ENCODE peak calls at places on chromosomes 13 and 19, in eight cellular contexts. L is heart right ventricle; C is CD8-positive, alpha-beta T cell; M is heart left ventricle; Y is cardiac muscle cell; S is IMR-90; F is psoas muscle; H is breast epithelium. P is an unnamed sample. For H3K36me3, the result is how much of the 10 kb centered on the place peaks cover.

GRCh38 chr13:60265566-60265965 is 101.8 kb upstream of the DIAPH3 start:
- DNase-seq in L (no peak), C (no peak), M (no peak), Y (no peak), S (no peak), F (no peak), H (no peak), P (no peak)

GRCh38 chr13:49791214-49791752 is 1.2 kb downstream of the KPNA3 start:
- DNase-seq in L (no peak), C (no peak), M (no peak), Y (peak), S (peak), F (no peak), H (no peak), P (peak)

GRCh38 chr13:56953965-56954364 is 186.8 kb upstream of the PRR20A start:
- DNase-seq in L (no peak), C (no peak), M (no peak), Y (no peak), S (no peak), F (no peak), H (no peak), P (no peak)

GRCh38 chr13:59368652-59369051 is 795.1 kb downstream of the DIAPH3 start:
- DNase-seq in L (no peak), C (no peak), M (no peak), Y (peak), S (no peak), F (no peak), H (no peak), P (no peak)

GRCh38 chr13:33277946-33278345 is 7.6 kb downstream of the STARD13 start:
- DNase-seq in L (no peak), C (no peak), M (no peak), Y (peak), S (no peak), F (no peak), H (no peak), P (no peak)

GRCh38 chr13:102825921-102826706 is 19.7 kb upstream of the ERCC5 start:
- DNase-seq in L (no peak), C (no peak), M (no peak), Y (peak), S (peak), F (no peak), H (no peak), P (no peak)

GRCh38 chr19:43748685-43749084 is 6.1 kb downstream of the SMG9 start:
- DNase-seq in L (no peak), C (no peak), M (no peak), Y (no peak), S (no peak), F (no peak), H (no peak), P (no peak)

GRCh38 chr13:99959538-99960230 is 11.9 kb downstream of the ZIC5 start:
- DNase-seq in L (no peak), C (no peak), M (no peak), Y (no peak), S (no peak), F (no peak), H (no peak), P (peak)

GRCh38 chr13:114013952-114014629 is 40.2 kb upstream of the C13orf46 start:
- DNase-seq in L (no peak), C (no peak), M (no peak), Y (no peak), S (no peak), F (no peak), H (no peak), P (no peak)

GRCh38 chr13:19864018-19864338 is 529 bp upstream of the ZMYM5 start:
- DNase-seq in L (peak), C (peak), M (peak), Y (peak), S (no peak), F (peak), H (peak), P (no peak)

GRCh38 chr19:14497347-14497921 is 1.5 kb upstream of the GIPC1 start:
- DNase-seq in L (peak), C (no peak), M (no peak), Y (peak), S (no peak), F (peak), H (no peak), P (no peak)

GRCh38 chr13:104382941-104383340 is 1316.7 kb upstream of the SLC10A2 start:
- DNase-seq in L (no peak), C (no peak), M (no peak), Y (peak), S (peak), F (no peak), H (no peak), P (no peak)

GRCh38 chr19:495440-496332 is 600 bp upstream of the MADCAM1 start:
- DNase-seq in L (peak), C (no peak), M (no peak), Y (peak), S (peak), F (peak), H (no peak), P (peak)

GRCh38 chr19:3519126-3519525 is 13.0 kb downstream of the FZR1 start:
- DNase-seq in L (no peak), C (no peak), M (no peak), Y (no peak), S (no peak), F (no peak), H (no peak), P (no peak)
- H3K27ac ChIP-seq in L (no peak), C (no peak), M (no peak), Y (no peak), S (no peak), F (no peak), H (no peak), P (no peak)

GRCh38 chr19:5526691-5527090 is 41.1 kb downstream of the TINCR start:
- DNase-seq in L (no peak), C (no peak), M (no peak), Y (no peak), S (no peak), F (no peak), H (no peak), P (no peak)

GRCh38 chr19:5533257-5533656 is 34.5 kb downstream of the TINCR start:
- DNase-seq in L (no peak), C (no peak), M (no peak), Y (no peak), S (no peak), F (no peak), H (no peak), P (no peak)

GRCh38 chr19:5536337-5536894 is 31.3 kb downstream of the TINCR start:
- DNase-seq in L (peak), C (no peak), M (peak), Y (peak), S (peak), F (peak), H (no peak), P (peak)

GRCh38 chr19:5534787-5535586 is 32.8 kb downstream of the TINCR start:
- DNase-seq in L (no peak), C (no peak), M (no peak), Y (no peak), S (peak), F (no peak), H (no peak), P (no peak)

GRCh38 chr19:5530701-5531100 is 37.1 kb downstream of the TINCR start:
- DNase-seq in L (no peak), C (no peak), M (no peak), Y (no peak), S (no peak), F (no peak), H (no peak), P (no peak)
- TF ChIP-seq CTCF in L (no peak), C (no peak), M (no peak), Y (no peak), S (no peak), F (no peak), H (no peak), P (no peak)

GRCh38 chr19:47270408-47270807 is 4.3 kb upstream of the INAFM1 start:
- DNase-seq in L (no peak), C (no peak), M (no peak), Y (no peak), S (no peak), F (no peak), H (no peak), P (no peak)
- H3K36me3 ChIP-seq in L (under half), C (under half), M (half or more), Y (under half), S (under half), F (half or more), H (under half), P (under half)

GRCh38 chr19:2268861-2269243 is 12.6 kb upstream of the JSRP1 start:
- DNase-seq in L (no peak), C (no peak), M (no peak), Y (no peak), S (no peak), F (no peak), H (no peak), P (no peak)
- H3K27ac ChIP-seq in L (peak), C (peak), M (peak), Y (no peak), S (peak), F (peak), H (peak), P (no peak)

DNA sequence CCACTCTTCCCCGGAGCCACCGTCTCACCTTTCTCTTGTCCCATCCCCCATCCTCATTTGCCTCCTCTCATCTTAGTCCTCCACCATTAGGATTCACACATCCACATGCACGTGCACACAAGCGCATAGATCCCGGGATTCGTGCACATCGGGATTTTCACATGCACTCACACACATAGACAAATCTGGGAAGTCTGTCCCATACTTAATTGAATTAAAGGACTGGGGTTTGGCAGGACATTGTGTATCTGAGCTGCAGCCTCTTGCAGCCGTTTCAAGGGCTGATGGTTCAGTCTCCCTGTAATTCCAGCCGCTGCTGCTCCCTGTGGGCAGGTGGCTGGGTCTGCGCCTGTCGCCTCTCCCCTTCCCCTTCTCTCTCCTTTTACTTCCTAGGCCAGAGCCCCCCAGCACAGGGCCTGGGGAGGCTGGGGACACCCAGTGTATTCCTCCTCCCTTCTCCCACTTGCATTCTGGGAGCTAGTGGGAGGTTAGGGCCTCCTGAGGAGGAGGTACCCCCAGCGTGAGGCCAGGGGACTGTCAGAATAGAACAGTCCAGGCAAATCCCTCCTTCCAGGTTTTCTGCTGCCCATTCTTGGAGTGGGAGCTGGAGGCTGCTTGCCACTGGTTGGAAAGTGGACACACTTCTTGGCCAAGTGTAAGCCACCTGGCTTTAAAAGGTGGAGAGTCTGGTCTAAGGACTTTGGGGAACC is 43.6 kb downstream of the LYL1 start:
- DNase-seq in L (no peak), C (no peak), M (no peak), Y (no peak), S (no peak), F (no peak), H (no peak), P (peak)
- TF ChIP-seq CTCF in L (peak), C (no peak), M (no peak), Y (peak), S (no peak), F (no peak), H (no peak), P (peak)

DNA sequence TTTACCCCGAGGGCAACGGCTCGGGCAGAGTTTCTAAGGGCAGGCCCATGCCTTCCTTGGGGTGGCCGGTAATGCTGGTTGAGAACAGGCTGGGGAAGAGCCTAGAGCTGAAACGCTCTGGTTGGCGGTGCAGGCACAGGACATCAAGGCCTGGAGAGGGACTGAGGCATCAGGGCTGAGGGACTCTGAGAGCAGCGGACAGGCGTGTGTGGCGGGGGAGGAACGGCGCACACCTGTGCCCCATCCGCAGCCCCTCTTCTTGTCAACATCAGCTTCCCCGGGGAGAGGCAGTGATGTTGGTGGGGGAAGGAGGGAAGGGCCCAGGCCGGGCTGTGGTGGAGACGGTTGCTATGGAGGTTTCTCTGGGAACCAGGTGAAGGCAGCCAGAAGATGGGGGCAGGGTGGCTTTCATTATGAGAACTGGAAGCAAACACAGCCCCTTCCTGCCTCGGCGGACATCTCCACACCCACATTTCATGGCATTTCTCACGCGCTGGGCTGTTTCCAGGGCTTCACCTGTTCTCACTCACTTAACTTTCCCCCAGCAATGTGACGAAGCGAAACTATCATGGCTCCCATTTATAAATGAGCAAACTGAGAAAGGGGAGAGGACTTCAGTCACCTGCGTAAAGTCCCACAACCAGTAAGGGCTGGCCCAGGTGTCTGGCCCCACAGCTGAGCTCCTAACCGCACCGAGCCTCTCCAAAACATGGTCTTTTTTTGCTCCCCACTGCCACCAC is 8.2 kb upstream of the ATF5 start:
- DNase-seq in L (no peak), C (no peak), M (no peak), Y (no peak), S (no peak), F (no peak), H (no peak), P (no peak)
- H3K36me3 ChIP-seq in L (under half), C (under half), M (under half), Y (under half), S (under half), F (half or more), H (under half), P (under half)

P was measured in neural progenitor cell.